ENCODE peak calls at places on chromosomes 16 and 17, in eight cellular contexts. One of them, this sample, is unnamed.

GRCh38 chr16:68257251-68257905 is 6.9 kb upstream of the SLC7A6 start:
- DNase-seq in adrenal gland: no peak
- DNase-seq in aorta: no peak
- DNase-seq in DND-41: peak
- DNase-seq in astrocyte: no peak
- DNase-seq in A549: no peak
- DNase-seq in pancreas: peak
- DNase-seq in dorsolateral prefrontal cortex: no peak
- DNase-seq in this sample: no peak

GRCh38 chr17:17669081-17669850 is 12.0 kb upstream of the RAI1 start:
- DNase-seq in astrocyte: peak
- DNase-seq in A549: no peak
- DNase-seq in dorsolateral prefrontal cortex: no peak
- DNase-seq in DND-41: peak
- DNase-seq in aorta: no peak
- DNase-seq in adrenal gland: no peak
- DNase-seq in pancreas: peak
- DNase-seq in this sample: no peak

GRCh38 chr17:46811978-46812583 is 6.4 kb downstream of the WNT3 start:
- DNase-seq in adrenal gland: peak
- DNase-seq in DND-41: no peak
- DNase-seq in dorsolateral prefrontal cortex: no peak
- DNase-seq in A549: no peak
- DNase-seq in pancreas: no peak
- DNase-seq in aorta: no peak
- DNase-seq in astrocyte: peak
- DNase-seq in this sample: peak

GRCh38 chr16:12145918-12146317 is 169.4 kb downstream of the SNX29 start:
- DNase-seq in aorta: no peak
- DNase-seq in DND-41: no peak
- DNase-seq in dorsolateral prefrontal cortex: no peak
- DNase-seq in pancreas: no peak
- DNase-seq in A549: no peak
- DNase-seq in adrenal gland: no peak
- DNase-seq in astrocyte: peak
- DNase-seq in this sample: no peak

GRCh38 chr16:58847902-58848661 is 114.0 kb upstream of the GOT2 start:
- DNase-seq in aorta: no peak
- DNase-seq in DND-41: no peak
- DNase-seq in pancreas: no peak
- DNase-seq in dorsolateral prefrontal cortex: no peak
- DNase-seq in astrocyte: peak
- DNase-seq in A549: peak
- DNase-seq in adrenal gland: no peak
- DNase-seq in this sample: no peak

GRCh38 chr16:27572711-27573110 is 22.8 kb downstream of the KATNIP start:
- DNase-seq in dorsolateral prefrontal cortex: no peak
- DNase-seq in DND-41: no peak
- DNase-seq in pancreas: no peak
- DNase-seq in adrenal gland: no peak
- DNase-seq in aorta: no peak
- DNase-seq in astrocyte: no peak
- DNase-seq in A549: no peak
- DNase-seq in this sample: no peak

GRCh38 chr16:70725024-70725911 is 39.4 kb upstream of the MTSS2 start:
- DNase-seq in A549: no peak
- DNase-seq in adrenal gland: peak
- DNase-seq in astrocyte: no peak
- DNase-seq in pancreas: no peak
- DNase-seq in aorta: no peak
- DNase-seq in dorsolateral prefrontal cortex: no peak
- DNase-seq in DND-41: no peak
- DNase-seq in this sample: peak

GRCh38 chr16:46833465-46833810 is 2.5 kb upstream of the C16orf87 start:
- DNase-seq in pancreas: no peak
- DNase-seq in DND-41: no peak
- DNase-seq in adrenal gland: no peak
- DNase-seq in astrocyte: no peak
- DNase-seq in dorsolateral prefrontal cortex: no peak
- DNase-seq in A549: no peak
- DNase-seq in aorta: no peak
- DNase-seq in this sample: no peak

GRCh38 chr16:85627835-85628556 is 14.9 kb downstream of the GSE1 start:
- DNase-seq in astrocyte: no peak
- DNase-seq in A549: no peak
- DNase-seq in pancreas: no peak
- DNase-seq in DND-41: no peak
- DNase-seq in aorta: no peak
- DNase-seq in dorsolateral prefrontal cortex: no peak
- DNase-seq in adrenal gland: no peak
- DNase-seq in this sample: no peak

GRCh38 chr17:65936013-65936412 is 255.9 kb downstream of the CEP112 start:
- DNase-seq in DND-41: no peak
- DNase-seq in pancreas: no peak
- DNase-seq in aorta: no peak
- DNase-seq in adrenal gland: no peak
- DNase-seq in A549: no peak
- DNase-seq in dorsolateral prefrontal cortex: no peak
- DNase-seq in astrocyte: peak
- DNase-seq in this sample: no peak

GRCh38 chr16:11089504-11090124 is 145.2 kb downstream of the CLEC16A start:
- DNase-seq in A549: no peak
- DNase-seq in pancreas: no peak
- DNase-seq in dorsolateral prefrontal cortex: no peak
- DNase-seq in astrocyte: peak
- DNase-seq in DND-41: no peak
- DNase-seq in aorta: no peak
- DNase-seq in adrenal gland: no peak
- DNase-seq in this sample: peak

GRCh38 chr16:24534634-24535033 is 4.7 kb upstream of the RBBP6 start:
- DNase-seq in dorsolateral prefrontal cortex: no peak
- DNase-seq in aorta: no peak
- DNase-seq in pancreas: no peak
- DNase-seq in A549: peak
- DNase-seq in astrocyte: peak
- DNase-seq in DND-41: no peak
- DNase-seq in adrenal gland: no peak
- DNase-seq in this sample: no peak

GRCh38 chr17:8555062-8555461 is 75.5 kb downstream of the MYH10 start:
- DNase-seq in adrenal gland: no peak
- DNase-seq in pancreas: no peak
- DNase-seq in aorta: no peak
- DNase-seq in astrocyte: no peak
- DNase-seq in DND-41: no peak
- DNase-seq in A549: no peak
- DNase-seq in dorsolateral prefrontal cortex: no peak
- DNase-seq in this sample: no peak

GRCh38 chr16:81699596-81699995 is 79.5 kb upstream of the PLCG2 start:
- DNase-seq in A549: no peak
- DNase-seq in aorta: peak
- DNase-seq in dorsolateral prefrontal cortex: no peak
- DNase-seq in astrocyte: no peak
- DNase-seq in DND-41: no peak
- DNase-seq in adrenal gland: no peak
- DNase-seq in pancreas: no peak
- DNase-seq in this sample: no peak

GRCh38 chr17:79852748-79853147 is 13.5 kb upstream of the CBX4 start:
- DNase-seq in A549: peak
- DNase-seq in DND-41: peak
- DNase-seq in adrenal gland: no peak
- DNase-seq in dorsolateral prefrontal cortex: no peak
- DNase-seq in pancreas: no peak
- DNase-seq in aorta: no peak
- DNase-seq in astrocyte: peak
- DNase-seq in this sample: no peak

GRCh38 chr17:58970966-58971575 is 135.6 kb downstream of the TRIM37 start:
- DNase-seq in dorsolateral prefrontal cortex: no peak
- DNase-seq in aorta: no peak
- DNase-seq in A549: no peak
- DNase-seq in astrocyte: peak
- DNase-seq in DND-41: no peak
- DNase-seq in adrenal gland: no peak
- DNase-seq in pancreas: no peak
- DNase-seq in this sample: no peak

GRCh38 chr16:56617212-56618085 is 8.1 kb upstream of the MT1E start:
- DNase-seq in DND-41: no peak
- DNase-seq in aorta: peak
- DNase-seq in adrenal gland: peak
- DNase-seq in A549: no peak
- DNase-seq in astrocyte: peak
- DNase-seq in pancreas: peak
- DNase-seq in dorsolateral prefrontal cortex: no peak
- DNase-seq in this sample: peak

GRCh38 chr16:35141303-35141702 is 1681.9 kb downstream of the TP53TG3F start:
- DNase-seq in A549: no peak
- DNase-seq in pancreas: no peak
- DNase-seq in aorta: no peak
- DNase-seq in adrenal gland: no peak
- DNase-seq in DND-41: no peak
- DNase-seq in astrocyte: no peak
- DNase-seq in dorsolateral prefrontal cortex: no peak
- DNase-seq in this sample: no peak

GRCh38 chr17:28473542-28473941 is at the start of gene SLC13A2:
- DNase-seq in astrocyte: no peak
- DNase-seq in pancreas: no peak
- DNase-seq in aorta: no peak
- DNase-seq in DND-41: no peak
- DNase-seq in dorsolateral prefrontal cortex: no peak
- DNase-seq in A549: no peak
- DNase-seq in adrenal gland: no peak
- DNase-seq in this sample: no peak

GRCh38 chr16:4123617-4124300 is 7.5 kb upstream of the ADCY9 start:
- DNase-seq in adrenal gland: no peak
- DNase-seq in pancreas: no peak
- DNase-seq in DND-41: no peak
- DNase-seq in aorta: no peak
- DNase-seq in A549: no peak
- DNase-seq in astrocyte: peak
- DNase-seq in dorsolateral prefrontal cortex: no peak
- DNase-seq in this sample: no peak

GRCh38 chr17:41984454-41984853 is 17.9 kb downstream of the CNP start:
- DNase-seq in A549: no peak
- DNase-seq in dorsolateral prefrontal cortex: no peak
- DNase-seq in pancreas: no peak
- DNase-seq in adrenal gland: no peak
- DNase-seq in aorta: no peak
- DNase-seq in astrocyte: no peak
- DNase-seq in DND-41: no peak
- DNase-seq in this sample: no peak

DNA sequence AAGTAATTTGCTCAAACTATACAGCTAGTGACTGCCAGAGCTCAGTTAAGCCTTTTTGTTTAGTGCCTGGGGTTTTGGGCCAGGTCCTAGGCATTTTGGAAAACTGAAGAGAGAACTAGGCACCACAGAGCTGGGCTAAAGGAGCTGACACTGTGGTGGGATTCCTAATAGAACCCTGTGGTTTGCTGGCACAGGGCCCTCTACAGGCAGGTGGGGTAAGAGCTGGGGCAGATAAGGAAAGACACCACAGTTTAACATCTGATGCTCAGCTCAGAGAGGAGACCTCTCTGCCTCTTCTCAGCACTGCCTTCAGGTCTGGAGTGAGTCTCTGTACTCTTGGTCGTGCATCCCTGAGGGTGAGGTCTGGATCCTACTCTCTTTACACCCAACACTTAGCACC is 121.2 kb downstream of the SNX11 start:
- DNase-seq in pancreas: no peak
- DNase-seq in adrenal gland: no peak
- DNase-seq in A549: no peak
- DNase-seq in aorta: no peak
- DNase-seq in dorsolateral prefrontal cortex: no peak
- DNase-seq in astrocyte: no peak
- DNase-seq in DND-41: peak
- DNase-seq in this sample: no peak
- H3K27ac ChIP-seq in pancreas: no peak
- H3K27ac ChIP-seq in adrenal gland: no peak
- H3K27ac ChIP-seq in A549: no peak
- H3K27ac ChIP-seq in aorta: no peak
- H3K27ac ChIP-seq in dorsolateral prefrontal cortex: no peak
- H3K27ac ChIP-seq in astrocyte: no peak
- H3K27ac ChIP-seq in DND-41: no peak
- H3K27ac ChIP-seq in this sample: no peak

DNA sequence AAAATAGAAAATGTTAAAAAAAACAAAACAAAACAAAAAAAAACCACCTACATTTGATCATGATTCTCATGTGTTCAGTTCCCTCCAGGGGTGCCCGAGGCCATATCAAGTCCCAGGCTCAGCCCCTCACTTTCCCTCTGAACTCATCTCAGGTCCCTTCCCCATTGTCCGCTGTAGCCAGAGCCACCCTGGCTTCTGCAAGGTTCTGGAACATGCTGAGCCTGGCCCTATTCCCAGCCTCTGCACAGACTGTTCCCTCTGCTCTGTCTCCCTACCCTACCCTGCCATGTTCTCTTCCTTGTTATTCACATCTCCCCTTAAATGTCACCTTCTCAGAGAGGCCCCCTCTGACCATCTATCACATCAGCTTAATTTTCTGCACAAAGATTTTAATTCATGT is 46.9 kb downstream of the TK2 start:
- DNase-seq in adrenal gland: no peak
- DNase-seq in A549: no peak
- DNase-seq in pancreas: peak
- DNase-seq in dorsolateral prefrontal cortex: peak
- DNase-seq in astrocyte: no peak
- DNase-seq in aorta: peak
- DNase-seq in DND-41: no peak
- DNase-seq in this sample: no peak
- H3K4me3 ChIP-seq in adrenal gland: no peak
- H3K4me3 ChIP-seq in A549: no peak
- H3K4me3 ChIP-seq in pancreas: no peak
- H3K4me3 ChIP-seq in dorsolateral prefrontal cortex: no peak
- H3K4me3 ChIP-seq in astrocyte: no peak
- H3K4me3 ChIP-seq in aorta: no peak
- H3K4me3 ChIP-seq in DND-41: no peak
- H3K4me3 ChIP-seq in this sample: no peak

DNA sequence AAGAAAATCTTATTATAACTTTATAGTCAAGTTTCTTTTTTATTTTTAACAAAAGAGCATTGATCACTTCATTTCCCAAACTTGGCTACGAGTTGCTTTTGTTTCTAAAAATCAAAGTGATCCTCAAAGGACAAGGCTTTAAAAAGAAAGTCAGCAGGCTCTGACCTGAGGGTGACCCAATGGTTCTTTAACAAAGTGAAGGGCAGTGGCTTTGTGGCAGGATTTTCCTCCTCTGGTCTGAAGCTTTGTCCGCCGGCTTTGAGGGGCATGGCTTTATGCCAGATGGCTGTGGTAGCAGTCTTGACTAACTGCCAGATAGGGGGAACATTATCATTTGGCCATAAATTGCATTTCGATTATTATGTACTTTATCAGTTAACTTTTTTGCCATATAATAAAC is 28.5 kb downstream of the IQCK start:
- DNase-seq in DND-41: no peak
- DNase-seq in aorta: no peak
- DNase-seq in astrocyte: no peak
- DNase-seq in adrenal gland: peak
- DNase-seq in dorsolateral prefrontal cortex: no peak
- DNase-seq in pancreas: no peak
- DNase-seq in A549: no peak
- DNase-seq in this sample: no peak
- H3K27ac ChIP-seq in DND-41: no peak
- H3K27ac ChIP-seq in aorta: no peak
- H3K27ac ChIP-seq in astrocyte: no peak
- H3K27ac ChIP-seq in adrenal gland: no peak
- H3K27ac ChIP-seq in dorsolateral prefrontal cortex: peak
- H3K27ac ChIP-seq in pancreas: peak
- H3K27ac ChIP-seq in A549: no peak
- H3K27ac ChIP-seq in this sample: no peak

GRCh38 chr17:20073056-20073979 is 64.2 kb downstream of the SPECC1 start:
- DNase-seq in A549: no peak
- DNase-seq in pancreas: no peak
- DNase-seq in adrenal gland: peak
- DNase-seq in astrocyte: peak
- DNase-seq in dorsolateral prefrontal cortex: peak
- DNase-seq in DND-41: peak
- DNase-seq in aorta: peak
- DNase-seq in this sample: no peak
- H3K4me3 ChIP-seq in A549: no peak
- H3K4me3 ChIP-seq in pancreas: peak
- H3K4me3 ChIP-seq in adrenal gland: no peak
- H3K4me3 ChIP-seq in astrocyte: no peak
- H3K4me3 ChIP-seq in dorsolateral prefrontal cortex: peak
- H3K4me3 ChIP-seq in DND-41: no peak
- H3K4me3 ChIP-seq in aorta: peak
- H3K4me3 ChIP-seq in this sample: no peak

This sample was measured in hepatocyte.